ENCODE peak calls at places on chromosome 20, in ten cellular contexts. D is SK-N-SH, K is neural progenitor cell, U is mammary epithelial cell, E is H9, J is HCT116, Y is GM23248, G is HepG2, R is GM12878, L is fibroblast of lung. B is an unnamed sample. For H4K20me1, the result is how much of the 10 kb centered on the place peaks cover.

GRCh38 chr20:20677186-20677585 is 35.3 kb downstream of the RALGAPA2 start:
- DNase-seq in D (no peak), K (no peak), U (peak), E (no peak), J (no peak), Y (no peak), G (no peak), R (no peak), L (no peak), B (no peak)

GRCh38 chr20:43243672-43244269 is 54.1 kb upstream of the PTPRT start:
- DNase-seq in D (peak), K (peak), U (no peak), E (peak), J (no peak), Y (peak), G (no peak), R (no peak), L (no peak), B (peak)

GRCh38 chr20:54633903-54634302 is 158.5 kb downstream of the DOK5 start:
- DNase-seq in D (no peak), K (no peak), U (no peak), E (no peak), J (no peak), Y (no peak), G (no peak), R (peak), L (no peak), B (peak)

GRCh38 chr20:6122873-6123649 is at the start of gene FERMT1:
- DNase-seq in D (peak), K (peak), U (peak), E (peak), J (peak), Y (peak), G (peak), R (no peak), L (peak), B (no peak)

GRCh38 chr20:11891827-11892521 is 25.7 kb upstream of the BTBD3 start:
- DNase-seq in D (peak), K (peak), U (peak), E (peak), J (peak), Y (peak), G (peak), R (peak), L (peak), B (no peak)

GRCh38 chr20:18048191-18048590 is 9.5 kb downstream of the OVOL2 start:
- DNase-seq in D (no peak), K (no peak), U (no peak), E (no peak), J (no peak), Y (no peak), G (no peak), R (no peak), L (no peak), B (peak)

GRCh38 chr20:53818457-53819177 is 225.0 kb upstream of the ZNF217 start:
- DNase-seq in D (no peak), K (no peak), U (no peak), E (no peak), J (no peak), Y (no peak), G (no peak), R (no peak), L (no peak), B (no peak)

GRCh38 chr20:53847118-53847842 is 223.1 kb downstream of the BCAS1 start:
- DNase-seq in D (no peak), K (no peak), U (no peak), E (no peak), J (no peak), Y (no peak), G (no peak), R (no peak), L (no peak), B (no peak)

GRCh38 chr20:64038252-64038578 is 2.2 kb downstream of the C20orf204 start:
- DNase-seq in D (no peak), K (no peak), U (no peak), E (peak), J (peak), Y (no peak), G (no peak), R (no peak), L (no peak), B (no peak)

GRCh38 chr20:46129955-46130481 is 11.9 kb downstream of the CD40 start:
- DNase-seq in D (no peak), K (no peak), U (no peak), E (no peak), J (no peak), Y (no peak), G (no peak), R (peak), L (no peak), B (no peak)

GRCh38 chr20:63687419-63688233 is 8.8 kb upstream of the TNFRSF6B start:
- DNase-seq in D (no peak), K (no peak), U (no peak), E (no peak), J (no peak), Y (no peak), G (no peak), R (no peak), L (no peak), B (no peak)

GRCh38 chr20:18943542-18943941 is 130.0 kb downstream of the SCP2D1 start:
- DNase-seq in D (no peak), K (no peak), U (peak), E (no peak), J (no peak), Y (no peak), G (no peak), R (no peak), L (no peak), B (peak)

GRCh38 chr20:45229264-45230056 is 8.3 kb downstream of the SEMG2 start:
- DNase-seq in D (peak), K (peak), U (peak), E (peak), J (peak), Y (peak), G (peak), R (no peak), L (no peak), B (peak)

GRCh38 chr20:23643665-23644064 is 5.9 kb upstream of the CST3 start:
- DNase-seq in D (no peak), K (no peak), U (no peak), E (no peak), J (no peak), Y (no peak), G (no peak), R (no peak), L (no peak), B (no peak)

GRCh38 chr20:21357851-21358250 is 39.5 kb downstream of the NKX2-4 start:
- DNase-seq in D (no peak), K (peak), U (no peak), E (no peak), J (no peak), Y (no peak), G (peak), R (no peak), L (no peak), B (no peak)

GRCh38 chr20:64139200-64140081 is 24.8 kb upstream of the MYT1 start:
- DNase-seq in D (peak), K (no peak), U (no peak), E (no peak), J (no peak), Y (no peak), G (no peak), R (no peak), L (no peak), B (no peak)

GRCh38 chr20:6698723-6699122 is 68.8 kb upstream of the BMP2 start:
- DNase-seq in D (no peak), K (no peak), U (no peak), E (no peak), J (no peak), Y (no peak), G (no peak), R (no peak), L (no peak), B (no peak)

GRCh38 chr20:37525810-37526209 is 1.9 kb downstream of the BLCAP start:
- DNase-seq in D (no peak), K (no peak), U (no peak), E (no peak), J (no peak), Y (peak), G (no peak), R (no peak), L (no peak), B (no peak)

GRCh38 chr20:57761413-57761734 is 51.6 kb upstream of the PMEPA1 start:
- DNase-seq in D (no peak), K (no peak), U (no peak), E (no peak), J (no peak), Y (no peak), G (no peak), R (no peak), L (no peak), B (no peak)

GRCh38 chr20:46215913-46216707 is 92.2 kb downstream of the CDH22 start:
- DNase-seq in D (peak), K (peak), U (no peak), E (peak), J (peak), Y (peak), G (peak), R (no peak), L (peak), B (no peak)

GRCh38 chr20:48773837-48774418 is 53.9 kb downstream of the PREX1 start:
- DNase-seq in D (no peak), K (no peak), U (no peak), E (no peak), J (no peak), Y (no peak), G (no peak), R (no peak), L (no peak), B (no peak)

GRCh38 chr20:46324960-46325703 is 16.8 kb upstream of the CDH22 start:
- DNase-seq in D (peak), K (peak), U (no peak), E (peak), J (no peak), Y (peak), G (peak), R (no peak), L (peak), B (peak)

GRCh38 chr20:50528804-50529351 is 18.7 kb downstream of the PTPN1 start:
- DNase-seq in D (no peak), K (no peak), U (no peak), E (no peak), J (no peak), Y (peak), G (no peak), R (no peak), L (no peak), B (no peak)

GRCh38 chr20:13054011-13054410 is 45.2 kb downstream of the SPTLC3 start:
- DNase-seq in D (no peak), K (no peak), U (no peak), E (no peak), J (no peak), Y (no peak), G (peak), R (no peak), L (no peak), B (no peak)

GRCh38 chr20:37758332-37758731 is 64.5 kb downstream of the CTNNBL1 start:
- DNase-seq in D (no peak), K (peak), U (no peak), E (peak), J (no peak), Y (no peak), G (peak), R (no peak), L (peak), B (peak)

GRCh38 chr20:5504061-5504739 is 187.4 kb upstream of the PROKR2 start:
- DNase-seq in D (peak), K (no peak), U (no peak), E (peak), J (no peak), Y (peak), G (peak), R (no peak), L (peak), B (no peak)

GRCh38 chr20:19431308-19431685 is 218.9 kb downstream of the SLC24A3 start:
- DNase-seq in D (no peak), K (no peak), U (no peak), E (no peak), J (no peak), Y (no peak), G (no peak), R (no peak), L (no peak), B (no peak)

GRCh38 chr20:22472386-22472785 is 112.0 kb downstream of the FOXA2 start:
- DNase-seq in D (no peak), K (no peak), U (no peak), E (peak), J (no peak), Y (no peak), G (peak), R (no peak), L (no peak), B (no peak)

GRCh38 chr20:52614036-52614863 is 357.9 kb upstream of the TSHZ2 start:
- DNase-seq in D (no peak), K (no peak), U (no peak), E (no peak), J (no peak), Y (peak), G (no peak), R (no peak), L (no peak), B (no peak)

GRCh38 chr20:5621305-5621704 is 128.9 kb upstream of the SHLD1 start:
- DNase-seq in D (peak), K (no peak), U (peak), E (no peak), J (no peak), Y (peak), G (no peak), R (no peak), L (peak), B (no peak)

DNA sequence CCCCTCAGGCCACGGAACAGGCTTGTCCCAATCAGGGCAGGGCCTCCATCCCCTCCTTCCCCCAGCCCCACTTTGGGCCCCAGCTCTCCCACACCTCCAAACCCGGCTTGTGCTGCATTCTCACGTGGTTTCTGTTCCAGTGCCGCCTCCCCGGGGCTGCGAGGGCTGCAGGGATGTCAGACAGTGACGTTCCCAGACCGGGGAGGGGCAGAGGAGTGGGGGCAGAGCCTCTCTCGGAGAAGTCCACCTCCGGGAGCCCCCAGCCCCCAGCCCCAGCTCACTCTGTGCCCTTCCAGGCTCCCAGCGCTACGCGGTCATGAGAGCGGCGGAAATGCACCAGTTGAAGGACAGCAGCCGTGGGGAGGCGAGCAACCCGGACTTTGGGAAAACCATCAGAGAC is 18.5 kb downstream of the SLCO4A1 start:
- DNase-seq in D (no peak), K (no peak), U (no peak), E (no peak), J (no peak), Y (no peak), G (no peak), R (no peak), L (no peak), B (no peak)
- H4K20me1 ChIP-seq in D (under half), K (under half), U (under half), E (under half), J (under half), Y (under half), G (under half), R (under half), L (under half), B (under half)

GRCh38 chr20:41600926-41601631 is 17.1 kb downstream of the CHD6 start:
- DNase-seq in D (no peak), K (no peak), U (no peak), E (no peak), J (no peak), Y (no peak), G (no peak), R (no peak), L (no peak), B (no peak)
- H4K20me1 ChIP-seq in D (half or more), K (half or more), U (under half), E (under half), J (under half), Y (under half), G (under half), R (under half), L (under half), B (under half)

GRCh38 chr20:25257756-25258462 is 10.0 kb downstream of the PYGB start:
- DNase-seq in D (no peak), K (no peak), U (no peak), E (peak), J (no peak), Y (no peak), G (no peak), R (no peak), L (no peak), B (no peak)

GRCh38 chr20:25256226-25256859 is 8.5 kb downstream of the PYGB start:
- DNase-seq in D (peak), K (no peak), U (no peak), E (peak), J (no peak), Y (peak), G (no peak), R (no peak), L (no peak), B (no peak)

GRCh38 chr20:25258828-25259227 is 10.9 kb downstream of the PYGB start:
- DNase-seq in D (no peak), K (no peak), U (no peak), E (no peak), J (no peak), Y (no peak), G (no peak), R (no peak), L (no peak), B (no peak)

GRCh38 chr20:25258463-25258805 is 10.5 kb downstream of the PYGB start:
- DNase-seq in D (no peak), K (no peak), U (no peak), E (peak), J (no peak), Y (no peak), G (no peak), R (no peak), L (no peak), B (no peak)

DNA sequence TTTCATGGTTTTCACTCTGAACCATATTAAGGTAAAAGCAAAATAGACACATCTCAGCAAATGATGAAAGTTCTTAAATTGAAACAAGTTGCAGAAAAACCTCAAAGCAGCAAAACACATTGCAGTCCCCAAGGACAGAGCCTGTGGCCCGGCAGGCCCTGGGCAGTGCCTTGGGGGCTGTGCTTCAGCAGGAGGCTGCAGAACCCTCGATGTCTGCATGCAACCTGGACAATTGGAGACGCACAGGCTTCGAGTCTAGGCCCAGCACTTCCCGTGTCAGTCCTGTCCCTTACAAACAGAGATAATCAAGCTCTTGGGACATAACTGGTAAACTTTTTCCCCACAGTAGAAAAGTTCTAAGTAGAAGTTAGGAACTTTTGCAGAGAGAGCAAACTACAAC is 9.2 kb downstream of the PYGB start:
- DNase-seq in D (no peak), K (no peak), U (no peak), E (peak), J (no peak), Y (no peak), G (no peak), R (no peak), L (no peak), B (no peak)
- H4K20me1 ChIP-seq in D (half or more), K (under half), U (under half), E (under half), J (under half), Y (under half), G (under half), R (under half), L (under half), B (half or more)

DNA sequence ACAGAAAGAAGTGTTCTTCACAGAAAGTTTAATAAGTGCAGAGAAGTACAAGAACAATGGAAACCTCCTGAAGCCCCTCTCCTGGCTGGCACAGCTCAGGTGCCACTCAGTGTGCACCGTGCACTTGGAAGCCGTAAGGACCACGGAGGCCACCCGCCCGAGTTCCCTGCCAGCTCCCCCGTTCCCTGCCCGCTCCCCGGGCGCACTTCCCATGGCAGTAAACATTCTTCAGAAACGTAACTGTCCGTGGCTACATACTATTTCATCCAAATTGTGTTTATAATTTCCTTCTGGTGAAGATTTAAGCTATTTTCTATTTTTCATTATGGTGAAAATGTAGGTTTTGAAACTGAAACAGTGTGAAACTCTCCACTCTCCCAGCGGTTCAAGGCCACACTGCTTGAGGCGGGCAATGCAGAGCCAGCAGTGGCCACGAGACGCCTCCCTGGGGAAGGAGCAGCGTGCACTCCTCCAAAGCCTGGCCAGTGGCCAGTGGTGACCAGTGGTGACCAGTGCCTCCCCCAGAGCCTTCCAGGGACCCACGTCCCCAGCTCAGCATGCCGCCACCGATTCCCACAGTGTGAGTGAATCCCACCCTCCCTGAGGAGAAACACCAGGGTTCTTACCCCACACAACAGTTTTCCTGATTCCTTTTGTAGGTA is 46.4 kb downstream of the TAF4 start:
- DNase-seq in D (no peak), K (no peak), U (no peak), E (no peak), J (no peak), Y (no peak), G (no peak), R (no peak), L (no peak), B (no peak)
- H4K20me1 ChIP-seq in D (half or more), K (half or more), U (under half), E (under half), J (under half), Y (under half), G (under half), R (under half), L (under half), B (under half)

GRCh38 chr20:4038047-4038459 is 22.7 kb upstream of the RNF24 start:
- DNase-seq in D (no peak), K (peak), U (peak), E (peak), J (no peak), Y (peak), G (no peak), R (peak), L (peak), B (peak)

GRCh38 chr20:4040283-4041179 is 25.2 kb upstream of the RNF24 start:
- DNase-seq in D (no peak), K (no peak), U (peak), E (no peak), J (no peak), Y (no peak), G (no peak), R (no peak), L (peak), B (no peak)

GRCh38 chr20:4041748-4042411 is 26.5 kb upstream of the RNF24 start:
- DNase-seq in D (no peak), K (no peak), U (peak), E (no peak), J (peak), Y (peak), G (no peak), R (no peak), L (peak), B (no peak)

GRCh38 chr20:4038676-4039075 is 23.3 kb upstream of the RNF24 start:
- DNase-seq in D (no peak), K (no peak), U (no peak), E (no peak), J (no peak), Y (no peak), G (no peak), R (no peak), L (no peak), B (no peak)

GRCh38 chr20:4036351-4036750 is 21.0 kb upstream of the RNF24 start:
- DNase-seq in D (no peak), K (no peak), U (no peak), E (no peak), J (no peak), Y (no peak), G (no peak), R (no peak), L (no peak), B (peak)
- H4K20me1 ChIP-seq in D (under half), K (under half), U (under half), E (under half), J (under half), Y (under half), G (under half), R (under half), L (under half), B (under half)

GRCh38 chr20:41615110-41615509 is 3.1 kb downstream of the CHD6 start:
- DNase-seq in D (no peak), K (no peak), U (no peak), E (no peak), J (no peak), Y (no peak), G (peak), R (no peak), L (no peak), B (no peak)
- H4K20me1 ChIP-seq in D (half or more), K (half or more), U (under half), E (under half), J (under half), Y (under half), G (half or more), R (under half), L (under half), B (under half)

B was measured in Karpas-422.